ENCODE peak calls at places on chromosomes 7 and 10, in four cellular contexts. One of them, this sample, is unnamed.
A peak's percentile ranks its signal among the peaks of the same experiment; 100 is the strongest.

GRCh38 chr10:60236869-60237524 is 152.7 kb downstream of the ANK3 start:
- DNase-seq in T-helper 1 cell: peak; percentile 60
- DNase-seq in non-pigmented ciliary epithelial cell: no peak
- DNase-seq in C1 segment of cervical spinal cord: peak; percentile 35
- DNase-seq in this sample: no peak

GRCh38 chr7:1400351-1400750 is 58.9 kb downstream of the MICALL2 start:
- DNase-seq in non-pigmented ciliary epithelial cell: no peak
- DNase-seq in T-helper 1 cell: no peak
- DNase-seq in C1 segment of cervical spinal cord: no peak
- DNase-seq in this sample: no peak

GRCh38 chr10:11898372-11899066 is 75.4 kb downstream of the PROSER2 start:
- DNase-seq in C1 segment of cervical spinal cord: no peak
- DNase-seq in T-helper 1 cell: no peak
- DNase-seq in non-pigmented ciliary epithelial cell: peak; percentile 49
- DNase-seq in this sample: no peak

GRCh38 chr7:36658603-36659516 is 65.4 kb downstream of the AOAH start:
- DNase-seq in C1 segment of cervical spinal cord: peak; percentile 29
- DNase-seq in non-pigmented ciliary epithelial cell: peak; percentile 89
- DNase-seq in T-helper 1 cell: no peak
- DNase-seq in this sample: no peak

GRCh38 chr10:124677291-124677690 is 66.9 kb downstream of the FAM53B start:
- DNase-seq in T-helper 1 cell: no peak
- DNase-seq in non-pigmented ciliary epithelial cell: no peak
- DNase-seq in C1 segment of cervical spinal cord: no peak
- DNase-seq in this sample: no peak

GRCh38 chr7:142482899-142483658 is 225.2 kb upstream of the PRSS58 start:
- DNase-seq in non-pigmented ciliary epithelial cell: no peak
- DNase-seq in C1 segment of cervical spinal cord: peak; percentile 17
- DNase-seq in T-helper 1 cell: peak; percentile 69
- DNase-seq in this sample: peak; percentile 38

GRCh38 chr7:79211724-79212123 is 241.7 kb downstream of the MAGI2 start:
- DNase-seq in T-helper 1 cell: no peak
- DNase-seq in non-pigmented ciliary epithelial cell: no peak
- DNase-seq in C1 segment of cervical spinal cord: no peak
- DNase-seq in this sample: no peak

GRCh38 chr7:36657031-36657660 is 67.1 kb downstream of the AOAH start:
- DNase-seq in C1 segment of cervical spinal cord: no peak
- DNase-seq in non-pigmented ciliary epithelial cell: no peak
- DNase-seq in T-helper 1 cell: no peak
- DNase-seq in this sample: no peak

GRCh38 chr7:108413782-108414492 is 42.3 kb downstream of the NRCAM start:
- DNase-seq in non-pigmented ciliary epithelial cell: peak; percentile 54
- DNase-seq in C1 segment of cervical spinal cord: no peak
- DNase-seq in T-helper 1 cell: no peak
- DNase-seq in this sample: no peak

GRCh38 chr7:80087051-80087767 is 47.4 kb upstream of the GNAI1 start:
- DNase-seq in C1 segment of cervical spinal cord: no peak
- DNase-seq in non-pigmented ciliary epithelial cell: peak; percentile 65
- DNase-seq in T-helper 1 cell: no peak
- DNase-seq in this sample: no peak